ENCODE peak calls at places on chromosome 18, in seven cellular contexts. Q, O, M, S, F, N and C are unnamed samples.

GRCh38 chr18:44679912-44680270 is 797 bp upstream of the SETBP1 start:
- DNase-seq in Q (peak), N (peak), F (no peak), M (peak), S (peak), O (peak), C (peak)

GRCh38 chr18:78875268-78875997 is 104.2 kb upstream of the SALL3 start:
- DNase-seq in F (peak), M (no peak), S (peak), Q (no peak), N (no peak), O (peak), C (no peak)

GRCh38 chr18:8095947-8096570 is 513.2 kb upstream of the RAB12 start:
- DNase-seq in S (no peak), M (no peak), F (no peak), Q (no peak), O (no peak), N (no peak), C (no peak)

GRCh38 chr18:76131738-76132137 is 363.3 kb downstream of the ZNF516 start:
- DNase-seq in S (peak), N (no peak), Q (no peak), F (no peak), O (no peak), M (no peak), C (no peak)

GRCh38 chr18:42157878-42158277 is 202.8 kb downstream of the PIK3C3 start:
- DNase-seq in N (no peak), S (no peak), O (no peak), Q (no peak), F (no peak), M (no peak), C (peak)

GRCh38 chr18:1232867-1233266 is 328.2 kb downstream of the ADCYAP1 start:
- DNase-seq in M (no peak), Q (no peak), O (no peak), F (no peak), N (no peak), S (no peak), C (no peak)

GRCh38 chr18:68791801-68792200 is 6.1 kb upstream of the CCDC102B start:
- DNase-seq in O (no peak), Q (no peak), F (no peak), S (no peak), M (no peak), N (no peak), C (no peak)

GRCh38 chr18:22796069-22796468 is 137.1 kb upstream of the RBBP8 start:
- DNase-seq in Q (no peak), O (no peak), F (no peak), S (no peak), N (no peak), M (no peak), C (no peak)

GRCh38 chr18:29154196-29154757 is 977.3 kb upstream of the CDH2 start:
- DNase-seq in F (peak), S (no peak), N (no peak), M (peak), Q (no peak), O (no peak), C (no peak)

GRCh38 chr18:68033466-68033865 is 516.9 kb upstream of the DSEL start:
- DNase-seq in M (peak), O (no peak), F (no peak), Q (no peak), N (no peak), S (no peak), C (no peak)

GRCh38 chr18:3305933-3306332 is 44.0 kb downstream of the MYL12B start:
- DNase-seq in S (peak), Q (no peak), N (no peak), M (peak), O (no peak), F (peak), C (no peak)

GRCh38 chr18:6546229-6546628 is 131.5 kb upstream of the L3MBTL4 start:
- DNase-seq in N (no peak), M (no peak), S (no peak), Q (no peak), F (no peak), O (no peak), C (no peak)

GRCh38 chr18:8949206-8949605 is 153.3 kb upstream of the NDUFV2 start:
- DNase-seq in Q (peak), M (peak), S (no peak), F (no peak), N (no peak), O (peak), C (no peak)

GRCh38 chr18:74916773-74917393 is 292.1 kb downstream of the PTGR3 start:
- DNase-seq in N (no peak), Q (no peak), O (no peak), F (no peak), M (no peak), S (peak), C (no peak)

GRCh38 chr18:48656582-48656981 is 117.8 kb downstream of the CTIF start:
- DNase-seq in M (no peak), Q (no peak), S (no peak), O (no peak), F (no peak), N (no peak), C (no peak)

GRCh38 chr18:70337139-70337972 is 48.5 kb downstream of the SOCS6 start:
- DNase-seq in M (peak), Q (peak), F (peak), O (no peak), N (peak), S (no peak), C (peak)

GRCh38 chr18:63096327-63096874 is 223.2 kb downstream of the BCL2 start:
- DNase-seq in F (no peak), M (no peak), O (no peak), Q (no peak), S (no peak), N (no peak), C (no peak)

GRCh38 chr18:22525313-22525712 is 107.6 kb upstream of the CTAGE1 start:
- DNase-seq in M (no peak), F (no peak), O (no peak), Q (no peak), S (no peak), N (no peak), C (no peak)

GRCh38 chr18:34042423-34043146 is 182.1 kb downstream of the NOL4 start:
- DNase-seq in M (no peak), Q (no peak), F (no peak), S (no peak), N (no peak), O (no peak), C (no peak)